ENCODE peak calls at places on chromosomes 2 and 18, in seven cellular contexts. One of them, this sample, is unnamed.

GRCh38 chr2:10048501-10049171 is 5.3 kb downstream of the KLF11 start:
- DNase-seq in GM12892: no peak
- DNase-seq in K562: no peak
- DNase-seq in SK-N-SH: peak
- DNase-seq in H1: no peak
- DNase-seq in GM12878: no peak
- DNase-seq in HepG2: no peak
- DNase-seq in this sample: no peak

GRCh38 chr2:3581367-3582262 is 6.6 kb downstream of the RPS7 start:
- DNase-seq in GM12892: no peak
- DNase-seq in K562: no peak
- DNase-seq in SK-N-SH: no peak
- DNase-seq in H1: no peak
- DNase-seq in GM12878: no peak
- DNase-seq in HepG2: no peak
- DNase-seq in this sample: no peak

GRCh38 chr18:76081536-76081935 is 413.5 kb downstream of the ZNF516 start:
- DNase-seq in GM12892: no peak
- DNase-seq in K562: no peak
- DNase-seq in SK-N-SH: no peak
- DNase-seq in H1: no peak
- DNase-seq in GM12878: no peak
- DNase-seq in HepG2: no peak
- DNase-seq in this sample: no peak

GRCh38 chr18:31563778-31564177 is 27.9 kb upstream of the TTR start:
- DNase-seq in GM12892: no peak
- DNase-seq in K562: peak
- DNase-seq in SK-N-SH: peak
- DNase-seq in H1: no peak
- DNase-seq in GM12878: no peak
- DNase-seq in HepG2: no peak
- DNase-seq in this sample: no peak

GRCh38 chr2:25387479-25388449 is 46.0 kb upstream of the DNMT3A start:
- DNase-seq in GM12892: no peak
- DNase-seq in K562: no peak
- DNase-seq in SK-N-SH: no peak
- DNase-seq in H1: no peak
- DNase-seq in GM12878: no peak
- DNase-seq in HepG2: no peak
- DNase-seq in this sample: no peak

GRCh38 chr2:152861349-152861942 is 143.0 kb downstream of the ARL6IP6 start:
- DNase-seq in GM12892: no peak
- DNase-seq in K562: peak
- DNase-seq in SK-N-SH: peak
- DNase-seq in H1: peak
- DNase-seq in GM12878: no peak
- DNase-seq in HepG2: peak
- DNase-seq in this sample: no peak

GRCh38 chr18:28916436-28916835 is 739.5 kb upstream of the CDH2 start:
- DNase-seq in GM12892: no peak
- DNase-seq in K562: no peak
- DNase-seq in SK-N-SH: no peak
- DNase-seq in H1: no peak
- DNase-seq in GM12878: no peak
- DNase-seq in HepG2: no peak
- DNase-seq in this sample: no peak

GRCh38 chr2:102137138-102137537 is 5.4 kb upstream of the IL1R1 start:
- DNase-seq in GM12892: no peak
- DNase-seq in K562: no peak
- DNase-seq in SK-N-SH: no peak
- DNase-seq in H1: no peak
- DNase-seq in GM12878: no peak
- DNase-seq in HepG2: no peak
- DNase-seq in this sample: no peak

GRCh38 chr2:4653989-4654388 is 950.6 kb downstream of the DCDC2C start:
- DNase-seq in GM12892: no peak
- DNase-seq in K562: no peak
- DNase-seq in SK-N-SH: no peak
- DNase-seq in H1: no peak
- DNase-seq in GM12878: no peak
- DNase-seq in HepG2: no peak
- DNase-seq in this sample: no peak

GRCh38 chr18:1618364-1618763 is 713.7 kb downstream of the ADCYAP1 start:
- DNase-seq in GM12892: no peak
- DNase-seq in K562: no peak
- DNase-seq in SK-N-SH: no peak
- DNase-seq in H1: no peak
- DNase-seq in GM12878: no peak
- DNase-seq in HepG2: no peak
- DNase-seq in this sample: no peak

GRCh38 chr18:52748343-52748742 is 408.3 kb downstream of the DCC start:
- DNase-seq in GM12892: no peak
- DNase-seq in K562: no peak
- DNase-seq in SK-N-SH: no peak
- DNase-seq in H1: no peak
- DNase-seq in GM12878: no peak
- DNase-seq in HepG2: no peak
- DNase-seq in this sample: no peak

GRCh38 chr2:236628981-236629605 is 59.5 kb downstream of the ACKR3 start:
- DNase-seq in GM12892: no peak
- DNase-seq in K562: no peak
- DNase-seq in SK-N-SH: no peak
- DNase-seq in H1: no peak
- DNase-seq in GM12878: no peak
- DNase-seq in HepG2: no peak
- DNase-seq in this sample: no peak

GRCh38 chr2:97067279-97068004 is 27.2 kb downstream of the FAHD2B start:
- DNase-seq in GM12892: no peak
- DNase-seq in K562: no peak
- DNase-seq in SK-N-SH: no peak
- DNase-seq in H1: no peak
- DNase-seq in GM12878: no peak
- DNase-seq in HepG2: no peak
- DNase-seq in this sample: no peak

GRCh38 chr2:216436369-216436768 is 24.1 kb downstream of the SMARCAL1 start:
- DNase-seq in GM12892: no peak
- DNase-seq in K562: no peak
- DNase-seq in SK-N-SH: no peak
- DNase-seq in H1: no peak
- DNase-seq in GM12878: no peak
- DNase-seq in HepG2: no peak
- DNase-seq in this sample: no peak

GRCh38 chr2:98004613-98005012 is 8.9 kb upstream of the TMEM131 start:
- DNase-seq in GM12892: no peak
- DNase-seq in K562: no peak
- DNase-seq in SK-N-SH: no peak
- DNase-seq in H1: no peak
- DNase-seq in GM12878: no peak
- DNase-seq in HepG2: no peak
- DNase-seq in this sample: no peak

GRCh38 chr18:5455644-5456043 is 88.2 kb downstream of the EPB41L3 start:
- DNase-seq in GM12892: no peak
- DNase-seq in K562: no peak
- DNase-seq in SK-N-SH: no peak
- DNase-seq in H1: no peak
- DNase-seq in GM12878: no peak
- DNase-seq in HepG2: no peak
- DNase-seq in this sample: no peak

GRCh38 chr2:128069769-128070168 is 21.2 kb upstream of the UGGT1 start:
- DNase-seq in GM12892: no peak
- DNase-seq in K562: no peak
- DNase-seq in SK-N-SH: no peak
- DNase-seq in H1: no peak
- DNase-seq in GM12878: no peak
- DNase-seq in HepG2: no peak
- DNase-seq in this sample: no peak

GRCh38 chr2:135124924-135125886 is 73.1 kb downstream of the RAB3GAP1 start:
- DNase-seq in GM12892: no peak
- DNase-seq in K562: no peak
- DNase-seq in SK-N-SH: no peak
- DNase-seq in H1: no peak
- DNase-seq in GM12878: no peak
- DNase-seq in HepG2: no peak
- DNase-seq in this sample: no peak

GRCh38 chr2:46411245-46411641 is 68.1 kb upstream of the TMEM247 start:
- DNase-seq in GM12892: no peak
- DNase-seq in K562: no peak
- DNase-seq in SK-N-SH: no peak
- DNase-seq in H1: no peak
- DNase-seq in GM12878: no peak
- DNase-seq in HepG2: no peak
- DNase-seq in this sample: no peak

GRCh38 chr2:73995810-73996209 is 11.1 kb downstream of the TET3 start:
- DNase-seq in GM12892: no peak
- DNase-seq in K562: peak
- DNase-seq in SK-N-SH: no peak
- DNase-seq in H1: no peak
- DNase-seq in GM12878: no peak
- DNase-seq in HepG2: no peak
- DNase-seq in this sample: no peak

GRCh38 chr2:35501076-35501475 is 854.5 kb upstream of the CRIM1 start:
- DNase-seq in GM12892: no peak
- DNase-seq in K562: no peak
- DNase-seq in SK-N-SH: no peak
- DNase-seq in H1: no peak
- DNase-seq in GM12878: no peak
- DNase-seq in HepG2: no peak
- DNase-seq in this sample: no peak

GRCh38 chr18:63888473-63889190 is 1.1 kb downstream of the SERPINB2 start:
- DNase-seq in GM12892: no peak
- DNase-seq in K562: no peak
- DNase-seq in SK-N-SH: no peak
- DNase-seq in H1: no peak
- DNase-seq in GM12878: no peak
- DNase-seq in HepG2: no peak
- DNase-seq in this sample: no peak

GRCh38 chr2:16329421-16329820 is 336.2 kb downstream of the CYRIA start:
- DNase-seq in GM12892: no peak
- DNase-seq in K562: no peak
- DNase-seq in SK-N-SH: no peak
- DNase-seq in H1: no peak
- DNase-seq in GM12878: no peak
- DNase-seq in HepG2: no peak
- DNase-seq in this sample: no peak
- TF ChIP-seq TAF1 in GM12892: no peak
- TF ChIP-seq TAF1 in K562: no peak
- TF ChIP-seq TAF1 in SK-N-SH: no peak
- TF ChIP-seq TAF1 in H1: no peak
- TF ChIP-seq TAF1 in GM12878: no peak
- TF ChIP-seq TAF1 in HepG2: no peak
- TF ChIP-seq TAF1 in this sample: no peak

DNA sequence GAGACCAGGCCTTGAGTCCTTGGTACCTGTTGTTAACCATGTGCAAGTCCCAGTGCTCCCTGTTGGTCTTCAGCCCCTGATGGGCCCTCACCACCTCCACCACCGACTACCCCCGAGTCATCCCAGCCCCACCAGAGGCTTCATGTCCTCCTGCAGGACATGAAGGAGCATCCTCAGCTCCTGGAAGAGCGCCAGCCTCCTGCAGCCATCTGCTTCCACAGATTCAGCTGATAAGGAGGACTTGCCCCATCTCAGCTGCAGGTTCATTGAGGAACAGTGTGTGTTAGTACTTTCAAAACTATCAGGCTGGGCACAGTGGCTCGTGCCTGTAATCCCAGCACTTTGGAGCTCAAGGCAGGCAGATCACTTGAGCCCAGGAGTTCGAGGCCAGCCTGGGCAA is 151.9 kb downstream of the ATP9B start:
- DNase-seq in GM12892: no peak
- DNase-seq in K562: no peak
- DNase-seq in SK-N-SH: peak
- DNase-seq in H1: no peak
- DNase-seq in GM12878: no peak
- DNase-seq in HepG2: no peak
- DNase-seq in this sample: no peak
- TF ChIP-seq TAF1 in GM12892: no peak
- TF ChIP-seq TAF1 in K562: no peak
- TF ChIP-seq TAF1 in SK-N-SH: no peak
- TF ChIP-seq TAF1 in H1: no peak
- TF ChIP-seq TAF1 in GM12878: no peak
- TF ChIP-seq TAF1 in HepG2: no peak
- TF ChIP-seq TAF1 in this sample: no peak

GRCh38 chr18:23689031-23689615 is at the start of gene LAMA3:
- DNase-seq in GM12892: no peak
- DNase-seq in K562: no peak
- DNase-seq in SK-N-SH: peak
- DNase-seq in H1: peak
- DNase-seq in GM12878: no peak
- DNase-seq in HepG2: no peak
- DNase-seq in this sample: no peak

GRCh38 chr18:23688528-23688927 is 725 bp upstream of the LAMA3 start:
- DNase-seq in GM12892: no peak
- DNase-seq in K562: no peak
- DNase-seq in SK-N-SH: no peak
- DNase-seq in H1: no peak
- DNase-seq in GM12878: no peak
- DNase-seq in HepG2: no peak
- DNase-seq in this sample: no peak

GRCh38 chr18:23689616-23690504 is 607 bp downstream of the LAMA3 start:
- DNase-seq in GM12892: no peak
- DNase-seq in K562: no peak
- DNase-seq in SK-N-SH: no peak
- DNase-seq in H1: peak
- DNase-seq in GM12878: no peak
- DNase-seq in HepG2: no peak
- DNase-seq in this sample: peak

GRCh38 chr18:23693849-23694248 is 4.6 kb downstream of the LAMA3 start:
- DNase-seq in GM12892: no peak
- DNase-seq in K562: no peak
- DNase-seq in SK-N-SH: peak
- DNase-seq in H1: no peak
- DNase-seq in GM12878: no peak
- DNase-seq in HepG2: no peak
- DNase-seq in this sample: no peak

GRCh38 chr18:23690505-23691068 is 1.3 kb downstream of the LAMA3 start:
- DNase-seq in GM12892: no peak
- DNase-seq in K562: no peak
- DNase-seq in SK-N-SH: peak
- DNase-seq in H1: peak
- DNase-seq in GM12878: no peak
- DNase-seq in HepG2: no peak
- DNase-seq in this sample: no peak
- TF ChIP-seq TAF1 in GM12892: no peak
- TF ChIP-seq TAF1 in K562: no peak
- TF ChIP-seq TAF1 in SK-N-SH: no peak
- TF ChIP-seq TAF1 in H1: no peak
- TF ChIP-seq TAF1 in GM12878: no peak
- TF ChIP-seq TAF1 in HepG2: no peak
- TF ChIP-seq TAF1 in this sample: no peak

DNA sequence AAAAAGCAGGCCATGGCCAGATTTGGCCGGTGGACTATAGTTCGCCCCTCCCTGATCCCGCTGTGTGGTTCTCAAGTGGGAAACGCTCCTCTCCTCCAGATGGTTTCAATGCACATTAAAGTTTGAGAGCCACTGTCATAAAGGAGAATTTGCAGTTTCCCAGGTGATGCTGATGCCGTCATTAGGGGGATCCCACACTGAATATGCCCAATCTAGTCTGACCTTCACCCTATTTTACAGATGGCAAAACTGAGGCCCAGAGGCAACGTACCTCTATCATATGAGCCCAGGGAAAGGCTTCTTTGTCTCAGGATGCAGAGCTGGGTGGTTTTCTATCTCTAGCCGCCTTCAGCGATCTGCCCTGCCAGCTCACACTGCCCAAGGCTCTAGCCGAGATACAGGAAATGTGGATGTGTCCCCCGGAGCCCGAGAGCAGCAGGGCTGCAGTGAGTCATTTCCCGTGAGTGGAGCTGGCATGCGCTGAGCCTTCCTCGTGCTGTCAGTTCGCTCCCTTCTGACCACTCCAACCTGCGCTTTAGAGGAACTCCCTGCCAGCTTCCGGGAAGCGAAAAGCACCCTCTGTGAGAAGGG is 116.2 kb downstream of the SMAD7 start:
- DNase-seq in GM12892: peak
- DNase-seq in K562: no peak
- DNase-seq in SK-N-SH: no peak
- DNase-seq in H1: no peak
- DNase-seq in GM12878: peak
- DNase-seq in HepG2: no peak
- DNase-seq in this sample: peak
- TF ChIP-seq TAF1 in GM12892: no peak
- TF ChIP-seq TAF1 in K562: no peak
- TF ChIP-seq TAF1 in SK-N-SH: peak
- TF ChIP-seq TAF1 in H1: no peak
- TF ChIP-seq TAF1 in GM12878: peak
- TF ChIP-seq TAF1 in HepG2: no peak
- TF ChIP-seq TAF1 in this sample: peak